ENCODE peak calls at places on chromosome 19, in four cellular contexts. One of them, this sample, is unnamed.

GRCh38 chr19:6464070-6464873 is at the start of gene CRB3:
- DNase-seq in cardiac muscle cell: no peak
- DNase-seq in smooth muscle cell of the brain vasculature: no peak
- DNase-seq in AG20443: no peak
- DNase-seq in this sample: no peak

GRCh38 chr19:8459520-8460260 is 14.9 kb downstream of the HNRNPM start:
- DNase-seq in cardiac muscle cell: peak; percentile 63
- DNase-seq in smooth muscle cell of the brain vasculature: peak; percentile 33
- DNase-seq in AG20443: peak; percentile 84
- DNase-seq in this sample: no peak

GRCh38 chr19:57632987-57633831 is at the start of gene ZNF211:
- DNase-seq in cardiac muscle cell: peak; percentile 96
- DNase-seq in smooth muscle cell of the brain vasculature: peak; percentile 86
- DNase-seq in AG20443: peak; percentile 99
- DNase-seq in this sample: peak; percentile 97

GRCh38 chr19:48878219-48879024 is 6.2 kb downstream of the PPP1R15A start:
- DNase-seq in cardiac muscle cell: peak; percentile 97
- DNase-seq in smooth muscle cell of the brain vasculature: no peak
- DNase-seq in AG20443: no peak
- DNase-seq in this sample: peak; percentile 22

GRCh38 chr19:13844130-13844631 is 32.8 kb upstream of the NANOS3 start:
- DNase-seq in cardiac muscle cell: no peak
- DNase-seq in smooth muscle cell of the brain vasculature: no peak
- DNase-seq in AG20443: no peak
- DNase-seq in this sample: no peak

GRCh38 chr19:4613258-4613751 is 26.0 kb upstream of the TNFAIP8L1 start:
- DNase-seq in cardiac muscle cell: no peak
- DNase-seq in smooth muscle cell of the brain vasculature: no peak
- DNase-seq in AG20443: no peak
- DNase-seq in this sample: no peak

GRCh38 chr19:44401787-44402115 is 343 bp upstream of the ZNF285 start:
- DNase-seq in cardiac muscle cell: no peak
- DNase-seq in smooth muscle cell of the brain vasculature: no peak
- DNase-seq in AG20443: no peak
- DNase-seq in this sample: peak; percentile 6

GRCh38 chr19:6214881-6215541 is 64.8 kb downstream of the MLLT1 start:
- DNase-seq in cardiac muscle cell: no peak
- DNase-seq in smooth muscle cell of the brain vasculature: no peak
- DNase-seq in AG20443: no peak
- DNase-seq in this sample: no peak

GRCh38 chr19:51587264-51588191 is 16.4 kb downstream of the ZNF175 start:
- DNase-seq in cardiac muscle cell: no peak
- DNase-seq in smooth muscle cell of the brain vasculature: no peak
- DNase-seq in AG20443: no peak
- DNase-seq in this sample: no peak

GRCh38 chr19:3480383-3481091 is at the start of gene SMIM24:
- DNase-seq in cardiac muscle cell: no peak
- DNase-seq in smooth muscle cell of the brain vasculature: no peak
- DNase-seq in AG20443: no peak
- DNase-seq in this sample: no peak